ENCODE peak calls at places on chromosomes 4 and X, in six cellular contexts. E is Caco-2, X is PC-9, Y is astrocyte of the cerebellum, V is CD14-positive monocyte, W is uterus. T is an unnamed sample.

GRCh38 chr4:155085843-155086530 is 122.4 kb upstream of the NPY2R start:
- DNase-seq in E (no peak), X (no peak), Y (peak; percentile 29), V (no peak), W (no peak), T (no peak)

GRCh38 chrX:102968216-102968615 is 31.1 kb downstream of the RAB40AL start:
- DNase-seq in E (no peak), X (no peak), Y (no peak), V (no peak), W (no peak), T (no peak)

GRCh38 chr4:1815997-1816860 is 23.1 kb downstream of the FGFR3 start:
- DNase-seq in E (no peak), X (no peak), Y (no peak), V (no peak), W (no peak), T (no peak)

GRCh38 chr4:44320833-44321232 is 127.8 kb downstream of the KCTD8 start:
- DNase-seq in E (no peak), X (no peak), Y (no peak), V (no peak), W (no peak), T (no peak)

GRCh38 chr4:176902710-176903323 is 110.1 kb upstream of the VEGFC start:
- DNase-seq in E (no peak), X (no peak), Y (peak; percentile 60), V (no peak), W (no peak), T (no peak)

GRCh38 chr4:4462970-4463369 is 76.1 kb downstream of the NSG1 start:
- DNase-seq in E (no peak), X (no peak), Y (no peak), V (no peak), W (no peak), T (no peak)

GRCh38 chr4:176335421-176335820 is 15.7 kb downstream of the SPCS3 start:
- DNase-seq in E (no peak), X (no peak), Y (no peak), V (no peak), W (no peak), T (no peak)

GRCh38 chrX:57821703-57822375 is 88.4 kb downstream of the ZXDA start:
- DNase-seq in E (peak; percentile 49), X (peak; percentile 6), Y (peak; percentile 1), V (no peak), W (no peak), T (peak; percentile 66)

GRCh38 chr4:164937576-164938270 is 39.7 kb downstream of the TRIM61 start:
- DNase-seq in E (peak; percentile 33), X (no peak), Y (no peak), V (no peak), W (no peak), T (no peak)

GRCh38 chr4:7159923-7160322 is 32.4 kb upstream of the SORCS2 start:
- DNase-seq in E (peak; percentile 44), X (no peak), Y (no peak), V (no peak), W (no peak), T (no peak)

GRCh38 chr4:2804973-2805501 is 12.2 kb downstream of the SH3BP2 start:
- DNase-seq in E (no peak), X (no peak), Y (no peak), V (peak; percentile 46), W (no peak), T (no peak)

GRCh38 chr4:186760576-186760975 is 36.9 kb upstream of the FAT1 start:
- DNase-seq in E (no peak), X (no peak), Y (no peak), V (no peak), W (no peak), T (peak; percentile 52)

GRCh38 chr4:127669691-127670090 is 36.9 kb downstream of the INTU start:
- DNase-seq in E (no peak), X (no peak), Y (no peak), V (no peak), W (no peak), T (no peak)

GRCh38 chr4:64584981-64585557 is 175.8 kb upstream of the TECRL start:
- DNase-seq in E (peak; percentile 3), X (peak; percentile 2), Y (peak; percentile 20), V (no peak), W (no peak), T (peak; percentile 46)

GRCh38 chrX:139720136-139720535 is 12.2 kb upstream of the MCF2 start:
- DNase-seq in E (peak; percentile 32), X (peak; percentile 7), Y (no peak), V (no peak), W (no peak), T (peak; percentile 34)

GRCh38 chr4:130479020-130479419 is 1383.1 kb downstream of the C4orf33 start:
- DNase-seq in E (no peak), X (no peak), Y (no peak), V (no peak), W (no peak), T (no peak)

GRCh38 chr4:125198916-125199315 is 115.8 kb upstream of the FAT4 start:
- DNase-seq in E (no peak), X (no peak), Y (no peak), V (no peak), W (no peak), T (no peak)

GRCh38 chr4:47031011-47031678 is at the start of gene GABRB1:
- DNase-seq in E (peak; percentile 68), X (peak; percentile 5), Y (peak; percentile 43), V (no peak), W (peak; percentile 45), T (no peak)

GRCh38 chr4:144343143-144343755 is 202.7 kb upstream of the GYPA start:
- DNase-seq in E (no peak), X (no peak), Y (no peak), V (no peak), W (no peak), T (no peak)

GRCh38 chrX:94633237-94633636 is 959.2 kb downstream of the FAM133A start:
- DNase-seq in E (no peak), X (no peak), Y (no peak), V (no peak), W (no peak), T (no peak)
- TF ChIP-seq CTCF in E (no peak), X (no peak), Y (no peak), V (no peak), W (no peak), T (no peak)

DNA sequence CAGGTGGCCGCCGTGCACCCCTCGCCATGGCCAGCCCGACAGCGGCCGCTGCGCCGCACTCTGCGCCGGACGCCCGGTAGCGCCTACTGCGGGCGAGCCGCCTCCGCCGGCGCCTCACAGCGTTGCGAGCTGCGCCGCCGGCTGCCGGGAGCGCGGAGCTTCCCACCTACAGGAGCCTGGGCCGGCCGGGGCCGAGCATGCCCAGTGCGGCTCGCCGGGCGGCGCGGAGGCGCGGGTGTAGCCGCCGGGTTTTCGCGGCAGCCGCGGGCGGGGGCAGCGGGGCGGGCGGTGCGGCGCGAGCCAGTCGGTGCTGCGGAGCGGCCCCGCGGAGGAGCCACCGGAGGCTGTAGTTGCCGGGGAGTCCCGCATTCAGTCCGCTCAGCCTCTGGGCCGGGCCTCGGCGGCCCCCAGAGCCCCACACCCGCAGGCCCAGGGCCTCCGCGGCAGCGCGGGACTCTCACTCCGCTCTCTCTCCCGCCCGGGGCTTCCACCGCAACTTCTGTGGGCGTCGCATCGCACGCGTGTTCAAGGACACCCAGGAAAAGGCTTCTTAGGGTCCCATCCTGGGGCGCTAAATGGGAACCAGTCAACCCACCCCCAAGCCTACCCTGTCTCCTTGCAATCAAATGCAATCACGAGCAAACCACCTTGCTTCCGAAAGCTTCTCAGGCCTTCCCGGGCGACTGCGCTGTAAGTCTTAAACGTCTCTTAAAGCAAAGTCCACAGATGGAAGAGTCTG is at the start of gene MFAP3L:
- DNase-seq in E (peak; percentile 94), X (peak; percentile 94), Y (peak; percentile 78), V (peak; percentile 71), W (peak; percentile 90), T (peak; percentile 80)
- TF ChIP-seq CTCF in E (no peak), X (no peak), Y (no peak), V (no peak), W (peak; percentile 43), T (no peak)

GRCh38 chr4:152364883-152365282 is 171.0 kb downstream of the FBXW7 start:
- DNase-seq in E (no peak), X (no peak), Y (no peak), V (no peak), W (no peak), T (no peak)
- TF ChIP-seq CTCF in E (no peak), X (no peak), Y (no peak), V (no peak), W (no peak), T (no peak)

GRCh38 chr4:109803924-109804571 is 2.2 kb upstream of the CFI start:
- DNase-seq in E (peak; percentile 29), X (peak; percentile 24), Y (no peak), V (no peak), W (no peak), T (peak; percentile 59)
- TF ChIP-seq CTCF in E (peak; percentile 47), X (peak; percentile 56), Y (peak; percentile 49), V (no peak), W (no peak), T (peak; percentile 51)

GRCh38 chr4:170988446-170988845 is 824.8 kb upstream of the GALNTL6 start:
- DNase-seq in E (no peak), X (no peak), Y (no peak), V (no peak), W (no peak), T (no peak)

DNA sequence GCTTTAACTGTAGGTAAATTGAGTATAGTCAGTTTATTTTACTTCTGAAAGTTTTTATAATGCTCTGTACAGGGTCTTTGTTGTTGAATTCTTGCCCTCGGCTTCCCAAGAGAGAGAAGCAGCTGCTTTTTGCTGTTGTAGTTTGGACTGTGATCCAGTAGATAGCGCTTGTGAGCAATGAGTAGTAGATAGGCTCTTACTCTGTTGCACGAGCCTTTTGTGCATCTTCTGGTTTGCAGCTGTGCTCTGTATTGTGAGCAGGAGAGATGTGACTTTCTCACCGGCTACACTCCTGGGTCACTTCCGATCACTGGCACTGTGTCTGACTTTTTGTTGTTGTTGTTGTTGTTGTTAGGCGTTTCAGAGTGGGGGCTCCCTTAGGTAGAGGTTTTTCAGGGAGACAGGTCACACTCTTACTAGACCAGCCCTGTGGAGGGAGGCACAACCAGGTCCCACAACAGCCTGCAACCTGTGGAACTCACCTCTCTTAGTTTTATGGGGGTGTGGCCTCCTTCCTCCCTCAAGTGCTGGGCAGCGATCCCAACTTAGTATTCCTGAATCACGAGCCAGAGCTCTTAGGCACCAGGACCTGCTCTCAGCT is 822.1 kb upstream of the GALNTL6 start:
- DNase-seq in E (peak; percentile 35), X (no peak), Y (peak; percentile 4), V (no peak), W (no peak), T (no peak)
- TF ChIP-seq CTCF in E (peak; percentile 49), X (peak; percentile 37), Y (peak; percentile 58), V (no peak), W (no peak), T (no peak)

DNA sequence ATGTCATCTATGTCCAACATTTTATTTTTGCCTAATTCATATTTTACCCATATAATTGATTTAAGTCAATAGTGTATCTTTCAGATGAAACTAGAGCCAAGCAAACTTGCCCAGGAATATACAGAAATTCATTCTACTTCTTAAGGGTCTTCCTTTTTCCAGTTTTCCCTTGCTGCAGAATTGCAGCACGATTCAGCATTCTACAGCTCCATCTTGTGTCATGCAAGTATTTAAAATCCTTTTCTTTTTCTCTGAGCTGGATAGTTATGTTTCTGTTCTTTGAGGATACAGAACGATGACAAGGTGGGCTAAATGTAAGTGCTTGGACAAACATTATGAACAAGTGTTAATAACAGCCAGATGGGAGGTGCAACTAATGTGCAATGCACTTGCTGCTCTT is 1821.8 kb downstream of the ARAP2 start:
- DNase-seq in E (no peak), X (no peak), Y (peak; percentile 12), V (no peak), W (no peak), T (no peak)
- TF ChIP-seq CTCF in E (no peak), X (no peak), Y (no peak), V (no peak), W (no peak), T (peak; percentile 21)